ENCODE peak calls at places on chromosome 4, in four cellular contexts. One of them, this sample, is unnamed.

GRCh38 chr4:16896871-16897270 is 1.6 kb downstream of the LDB2 start:
- DNase-seq in heart left ventricle: no peak
- DNase-seq in prostate gland: no peak
- DNase-seq in right atrium auricular region: no peak
- DNase-seq in this sample: peak

GRCh38 chr4:85744950-85745349 is 270.0 kb downstream of the ARHGAP24 start:
- DNase-seq in heart left ventricle: no peak
- DNase-seq in prostate gland: no peak
- DNase-seq in right atrium auricular region: no peak
- DNase-seq in this sample: no peak

GRCh38 chr4:121057466-121057911 is 14.8 kb downstream of the NDNF start:
- DNase-seq in heart left ventricle: peak
- DNase-seq in prostate gland: no peak
- DNase-seq in right atrium auricular region: no peak
- DNase-seq in this sample: no peak

GRCh38 chr4:72302981-72303704 is 265.9 kb downstream of the ADAMTS3 start:
- DNase-seq in heart left ventricle: no peak
- DNase-seq in prostate gland: peak
- DNase-seq in right atrium auricular region: no peak
- DNase-seq in this sample: peak

GRCh38 chr4:186900232-186900900 is 176.7 kb upstream of the FAT1 start:
- DNase-seq in heart left ventricle: no peak
- DNase-seq in prostate gland: no peak
- DNase-seq in right atrium auricular region: no peak
- DNase-seq in this sample: peak

GRCh38 chr4:159401791-159402380 is 299.0 kb downstream of the RAPGEF2 start:
- DNase-seq in heart left ventricle: no peak
- DNase-seq in prostate gland: no peak
- DNase-seq in right atrium auricular region: no peak
- DNase-seq in this sample: peak

GRCh38 chr4:147799986-147800555 is 68.2 kb downstream of the ARHGAP10 start:
- DNase-seq in heart left ventricle: no peak
- DNase-seq in prostate gland: no peak
- DNase-seq in right atrium auricular region: no peak
- DNase-seq in this sample: no peak

GRCh38 chr4:147371661-147372060 is 109.2 kb upstream of the EDNRA start:
- DNase-seq in heart left ventricle: no peak
- DNase-seq in prostate gland: no peak
- DNase-seq in right atrium auricular region: no peak
- DNase-seq in this sample: peak

DNA sequence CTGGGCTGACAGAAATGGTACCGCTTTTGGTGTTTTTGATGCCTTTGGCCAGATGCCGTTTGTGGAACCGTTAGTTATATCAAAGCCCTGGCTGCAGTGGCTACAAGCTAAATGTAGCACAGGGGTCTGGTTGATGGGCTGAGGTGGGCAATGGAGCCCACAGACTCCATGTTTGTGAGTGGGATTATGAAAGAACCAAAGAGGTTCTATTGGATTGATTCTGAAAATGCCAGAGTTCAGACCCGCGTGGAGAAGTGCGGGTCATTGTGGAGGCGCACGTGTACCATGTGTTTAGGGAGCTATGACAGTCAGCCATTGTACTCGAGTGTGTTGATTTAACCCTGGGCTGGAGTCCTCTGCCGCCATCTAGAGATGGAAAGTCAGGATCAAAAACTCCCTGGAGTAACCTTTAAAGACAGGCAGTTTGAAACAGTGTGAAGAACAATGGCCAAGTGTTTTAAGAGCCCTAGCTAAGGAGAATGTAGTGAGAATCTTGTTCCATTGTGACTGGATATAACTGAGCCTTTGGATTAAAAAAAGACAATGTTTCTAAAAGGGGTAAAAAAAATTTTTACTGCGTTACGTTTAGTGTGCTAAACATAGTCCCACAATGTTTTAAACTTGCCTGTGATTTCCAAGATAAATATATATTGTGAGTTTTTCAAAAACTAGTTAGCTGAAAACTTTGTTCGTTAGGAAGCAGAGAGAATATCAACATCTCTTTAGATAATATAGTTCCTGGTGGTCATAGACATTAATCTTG is 12.7 kb downstream of the ART3 start:
- DNase-seq in heart left ventricle: peak
- DNase-seq in prostate gland: peak
- DNase-seq in right atrium auricular region: no peak
- DNase-seq in this sample: peak
- H3K4me3 ChIP-seq in heart left ventricle: no peak
- H3K4me3 ChIP-seq in prostate gland: no peak
- H3K4me3 ChIP-seq in right atrium auricular region: no peak
- H3K4me3 ChIP-seq in this sample: no peak

GRCh38 chr4:77433102-77433733 is 172.4 kb upstream of the CXCL13 start:
- DNase-seq in heart left ventricle: no peak
- DNase-seq in prostate gland: peak
- DNase-seq in right atrium auricular region: no peak
- DNase-seq in this sample: peak

GRCh38 chr4:77434299-77435092 is 171.1 kb upstream of the CXCL13 start:
- DNase-seq in heart left ventricle: peak
- DNase-seq in prostate gland: no peak
- DNase-seq in right atrium auricular region: no peak
- DNase-seq in this sample: no peak

GRCh38 chr4:77437079-77437478 is 168.5 kb upstream of the CXCL13 start:
- DNase-seq in heart left ventricle: no peak
- DNase-seq in prostate gland: no peak
- DNase-seq in right atrium auricular region: no peak
- DNase-seq in this sample: no peak

GRCh38 chr4:77430847-77431246 is 174.8 kb upstream of the CXCL13 start:
- DNase-seq in heart left ventricle: no peak
- DNase-seq in prostate gland: no peak
- DNase-seq in right atrium auricular region: no peak
- DNase-seq in this sample: no peak

GRCh38 chr4:77432702-77433101 is 172.9 kb upstream of the CXCL13 start:
- DNase-seq in heart left ventricle: no peak
- DNase-seq in prostate gland: no peak
- DNase-seq in right atrium auricular region: no peak
- DNase-seq in this sample: peak
- TF ChIP-seq CTCF in heart left ventricle: no peak
- TF ChIP-seq CTCF in prostate gland: peak
- TF ChIP-seq CTCF in right atrium auricular region: no peak
- TF ChIP-seq CTCF in this sample: no peak

DNA sequence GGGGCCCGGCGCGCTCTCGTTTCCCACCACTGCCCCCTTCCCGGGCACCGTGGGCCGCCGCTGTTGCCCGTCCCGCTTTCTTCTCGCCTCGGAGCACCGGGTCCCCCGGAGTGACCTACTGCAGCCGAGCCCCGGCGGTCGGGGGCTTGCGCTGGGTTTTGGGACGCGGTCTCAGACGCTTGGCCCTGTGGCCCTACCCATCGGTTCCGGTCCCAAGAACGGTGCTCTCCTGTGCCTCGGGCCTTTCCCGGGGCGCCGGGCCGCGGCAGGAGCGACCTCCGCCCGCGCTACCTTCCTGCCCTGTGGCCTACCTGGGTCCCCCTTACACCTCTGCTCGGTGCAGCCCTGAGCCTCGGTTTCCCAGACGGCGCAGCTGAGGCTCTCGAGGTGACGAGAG is 21.6 kb upstream of the HMX1 start:
- DNase-seq in heart left ventricle: no peak
- DNase-seq in prostate gland: no peak
- DNase-seq in right atrium auricular region: no peak
- DNase-seq in this sample: no peak
- H3K4me3 ChIP-seq in heart left ventricle: no peak
- H3K4me3 ChIP-seq in prostate gland: no peak
- H3K4me3 ChIP-seq in right atrium auricular region: no peak
- H3K4me3 ChIP-seq in this sample: no peak

DNA sequence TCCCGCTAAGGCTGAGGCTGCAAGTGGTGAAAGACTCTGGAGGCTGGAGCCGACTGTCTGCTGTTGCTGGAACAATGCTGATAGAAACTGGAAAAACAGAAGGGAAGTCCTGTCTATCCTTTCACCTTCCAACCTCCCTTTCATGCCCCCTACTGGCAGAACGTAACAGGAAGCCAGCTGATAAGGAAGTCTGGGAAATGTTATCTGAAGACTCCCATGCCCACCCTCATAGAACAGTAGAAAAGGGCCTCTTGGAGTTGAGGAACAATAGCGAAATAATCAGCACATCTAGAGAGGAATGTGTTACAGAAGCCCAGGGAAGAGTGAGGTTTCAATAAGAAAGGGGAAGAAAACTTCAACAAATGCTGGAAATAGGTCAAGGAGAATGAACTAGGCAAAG is 117.1 kb upstream of the DKK2 start:
- DNase-seq in heart left ventricle: no peak
- DNase-seq in prostate gland: no peak
- DNase-seq in right atrium auricular region: no peak
- DNase-seq in this sample: peak
- TF ChIP-seq CTCF in heart left ventricle: peak
- TF ChIP-seq CTCF in prostate gland: no peak
- TF ChIP-seq CTCF in right atrium auricular region: no peak
- TF ChIP-seq CTCF in this sample: peak

GRCh38 chr4:76211769-76212168 is 1.9 kb downstream of the SCARB2 start:
- DNase-seq in heart left ventricle: no peak
- DNase-seq in prostate gland: no peak
- DNase-seq in right atrium auricular region: no peak
- DNase-seq in this sample: no peak
- H3K4me3 ChIP-seq in heart left ventricle: peak
- H3K4me3 ChIP-seq in prostate gland: peak
- H3K4me3 ChIP-seq in right atrium auricular region: peak
- H3K4me3 ChIP-seq in this sample: peak

DNA sequence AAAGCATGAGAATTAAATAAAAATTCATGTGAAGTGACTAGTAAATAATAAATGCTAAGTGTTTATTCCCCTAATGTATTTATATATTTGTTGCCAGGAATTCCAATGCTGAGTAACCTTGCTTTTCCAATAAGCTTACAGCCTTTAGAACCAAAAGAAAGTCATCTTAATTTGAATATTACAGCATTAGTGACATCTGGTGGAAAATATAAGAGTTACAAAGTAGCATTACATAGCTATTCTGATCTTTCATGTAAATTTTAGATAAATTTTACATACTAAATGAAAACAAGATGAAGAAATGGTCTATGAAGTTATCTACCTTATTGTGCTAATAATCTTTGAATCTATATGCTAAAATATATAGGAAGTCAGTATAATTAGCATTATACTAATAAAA is 10.4 kb downstream of the MAD2L1 start:
- DNase-seq in heart left ventricle: no peak
- DNase-seq in prostate gland: no peak
- DNase-seq in right atrium auricular region: no peak
- DNase-seq in this sample: peak
- TF ChIP-seq CTCF in heart left ventricle: peak
- TF ChIP-seq CTCF in prostate gland: peak
- TF ChIP-seq CTCF in right atrium auricular region: peak
- TF ChIP-seq CTCF in this sample: peak

DNA sequence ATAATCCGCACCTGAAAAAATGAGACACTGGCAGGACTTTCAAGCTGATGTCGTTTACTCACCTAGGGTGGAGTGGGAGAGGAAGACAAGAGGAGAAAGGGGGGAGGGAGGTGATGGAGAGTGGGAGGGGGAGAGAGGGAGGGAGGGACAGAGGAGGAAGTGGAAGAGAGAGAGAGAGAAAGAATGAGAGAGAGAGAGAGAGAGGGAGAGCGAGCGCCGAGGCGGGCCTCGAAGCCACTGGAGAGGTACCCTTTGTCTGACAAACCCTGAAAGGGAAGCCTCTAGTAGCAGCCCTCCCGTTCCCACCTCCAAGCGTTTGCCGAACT is 294 bp upstream of the ADGRL3 start:
- DNase-seq in heart left ventricle: no peak
- DNase-seq in prostate gland: no peak
- DNase-seq in right atrium auricular region: no peak
- DNase-seq in this sample: no peak
- H3K4me3 ChIP-seq in heart left ventricle: peak
- H3K4me3 ChIP-seq in prostate gland: peak
- H3K4me3 ChIP-seq in right atrium auricular region: peak
- H3K4me3 ChIP-seq in this sample: peak

GRCh38 chr4:114161809-114162208 is 182.4 kb upstream of the ARSJ start:
- DNase-seq in heart left ventricle: no peak
- DNase-seq in prostate gland: no peak
- DNase-seq in right atrium auricular region: no peak
- DNase-seq in this sample: no peak
- TF ChIP-seq CTCF in heart left ventricle: no peak
- TF ChIP-seq CTCF in prostate gland: no peak
- TF ChIP-seq CTCF in right atrium auricular region: no peak
- TF ChIP-seq CTCF in this sample: no peak

GRCh38 chr4:40749717-40750460 is at the start of gene NSUN7:
- DNase-seq in heart left ventricle: no peak
- DNase-seq in prostate gland: peak
- DNase-seq in right atrium auricular region: no peak
- DNase-seq in this sample: no peak
- H3K4me3 ChIP-seq in heart left ventricle: peak
- H3K4me3 ChIP-seq in prostate gland: peak
- H3K4me3 ChIP-seq in right atrium auricular region: peak
- H3K4me3 ChIP-seq in this sample: peak

GRCh38 chr4:52535793-52536192 is 123.3 kb downstream of the USP46 start:
- DNase-seq in heart left ventricle: no peak
- DNase-seq in prostate gland: no peak
- DNase-seq in right atrium auricular region: no peak
- DNase-seq in this sample: no peak

GRCh38 chr4:52529983-52530382 is 129.1 kb downstream of the USP46 start:
- DNase-seq in heart left ventricle: no peak
- DNase-seq in prostate gland: no peak
- DNase-seq in right atrium auricular region: no peak
- DNase-seq in this sample: no peak
- TF ChIP-seq CTCF in heart left ventricle: no peak
- TF ChIP-seq CTCF in prostate gland: no peak
- TF ChIP-seq CTCF in right atrium auricular region: no peak
- TF ChIP-seq CTCF in this sample: no peak